ENCODE peak calls at places on chromosomes 11 and 22, in ten cellular contexts. V is mammary epithelial cell; U is heart right ventricle; D is effector memory CD4-positive, alpha-beta T cell; Q is body of pancreas; T is ovary; A is IMR-90; P is PC-3; C is prostate gland; F is stomach. B is an unnamed sample.

GRCh38 chr11:86152006-86152862 is 83.3 kb upstream of the PICALM start:
- DNase-seq in V (peak; percentile 98), U (no peak), D (no peak), Q (peak; percentile 18), T (no peak), A (peak; percentile 53), P (peak; percentile 22), C (no peak), F (no peak), B (no peak)

GRCh38 chr11:69388661-69389060 is 92.8 kb upstream of the LINC01488 start:
- DNase-seq in V (peak; percentile 53), U (no peak), D (no peak), Q (no peak), T (no peak), A (no peak), P (peak; percentile 84), C (no peak), F (no peak), B (no peak)

GRCh38 chr22:35684270-35684700 is 33.4 kb upstream of the APOL5 start:
- DNase-seq in V (no peak), U (peak; percentile 28), D (no peak), Q (peak; percentile 25), T (no peak), A (peak; percentile 38), P (no peak), C (no peak), F (no peak), B (no peak)

GRCh38 chr11:113281052-113281725 is 33.2 kb upstream of the TTC12 start:
- DNase-seq in V (peak; percentile 19), U (no peak), D (no peak), Q (no peak), T (no peak), A (no peak), P (no peak), C (no peak), F (no peak), B (no peak)

GRCh38 chr22:31346255-31346732 is at the start of gene PATZ1:
- DNase-seq in V (peak; percentile 39), U (peak; percentile 87), D (peak; percentile 77), Q (peak; percentile 74), T (peak; percentile 87), A (peak; percentile 72), P (peak; percentile 70), C (peak; percentile 62), F (peak; percentile 68), B (no peak)

GRCh38 chr22:21933413-21933812 is 19.2 kb downstream of the PPM1F start:
- DNase-seq in V (no peak), U (no peak), D (no peak), Q (no peak), T (no peak), A (no peak), P (no peak), C (no peak), F (no peak), B (no peak)

GRCh38 chr11:82906236-82906635 is 4.7 kb downstream of the DDIAS start:
- DNase-seq in V (peak; percentile 6), U (no peak), D (no peak), Q (no peak), T (no peak), A (peak; percentile 43), P (peak; percentile 64), C (no peak), F (no peak), B (no peak)

GRCh38 chr11:82889133-82890001 is 10.9 kb downstream of the PRCP start:
- DNase-seq in V (no peak), U (no peak), D (no peak), Q (no peak), T (no peak), A (peak; percentile 7), P (peak; percentile 46), C (no peak), F (no peak), B (no peak)

GRCh38 chr11:124867700-124868099 is 2.5 kb downstream of the ROBO3 start:
- DNase-seq in V (no peak), U (no peak), D (no peak), Q (peak; percentile 24), T (no peak), A (peak; percentile 32), P (peak; percentile 64), C (no peak), F (no peak), B (no peak)

GRCh38 chr11:79095424-79095823 is 345.4 kb downstream of the TENM4 start:
- DNase-seq in V (no peak), U (no peak), D (no peak), Q (no peak), T (no peak), A (no peak), P (no peak), C (no peak), F (no peak), B (peak; percentile 55)

GRCh38 chr11:9180784-9181183 is 84.4 kb downstream of the DENND5A start:
- DNase-seq in V (peak; percentile 41), U (no peak), D (no peak), Q (no peak), T (no peak), A (peak; percentile 72), P (no peak), C (no peak), F (no peak), B (no peak)

DNA sequence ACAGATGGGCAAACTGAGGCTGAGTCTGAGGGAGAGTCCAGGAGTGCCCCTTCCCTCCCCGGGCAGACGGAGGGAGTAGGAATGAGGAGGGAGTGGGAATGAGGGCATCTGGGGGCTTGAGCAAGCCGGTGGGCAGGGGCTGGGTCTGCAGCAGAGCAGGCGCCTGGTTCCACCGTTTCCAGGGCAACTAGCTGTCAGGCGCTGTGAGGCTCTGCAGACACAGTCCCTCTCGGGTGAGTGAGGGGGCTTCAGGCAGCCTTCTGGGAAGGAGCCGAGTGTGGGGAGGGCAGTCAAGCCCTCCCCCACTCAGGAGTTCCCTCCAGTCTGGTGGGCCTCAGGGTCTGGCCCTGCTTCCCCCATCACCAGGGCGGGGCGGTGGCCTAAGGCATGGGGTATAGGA is 19.0 kb downstream of the TMEM258 start:
- DNase-seq in V (no peak), U (no peak), D (no peak), Q (no peak), T (no peak), A (no peak), P (no peak), C (no peak), F (no peak), B (no peak)
- H3K4me1 ChIP-seq in V (peaks cover 5% of the 10 kb centered on the region), U (no peaks in the 10 kb centered on the region), D (peaks cover 25% of the 10 kb centered on the region), Q (peaks cover 50% of the 10 kb centered on the region), T (peaks cover 10% of the 10 kb centered on the region), A (peaks cover 10% of the 10 kb centered on the region), P (no peaks in the 10 kb centered on the region), C (no peaks in the 10 kb centered on the region), F (peaks cover 81% of the 10 kb centered on the region), B (no peaks in the 10 kb centered on the region)

DNA sequence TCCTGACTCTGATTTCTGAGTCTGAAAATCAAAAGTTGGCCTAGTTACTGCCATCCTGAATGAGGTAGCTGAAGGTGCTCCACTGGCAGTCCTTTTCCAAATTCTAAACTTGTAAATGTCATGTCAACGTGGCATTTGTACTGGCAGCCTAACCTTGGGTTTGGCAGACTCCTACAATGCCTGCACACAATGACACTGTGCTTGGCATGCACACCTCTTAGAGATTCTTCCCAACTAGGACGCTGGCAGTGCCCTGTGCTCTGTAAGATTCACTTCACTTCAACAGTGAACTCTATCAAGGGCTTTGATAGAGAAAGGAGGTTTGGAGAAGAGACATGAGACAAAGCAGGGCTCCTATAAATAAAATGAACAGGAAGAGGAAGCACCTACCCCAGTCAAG is 21.9 kb upstream of the PPP2R1B start:
- DNase-seq in V (no peak), U (peak; percentile 77), D (no peak), Q (no peak), T (no peak), A (no peak), P (no peak), C (peak; percentile 81), F (no peak), B (no peak)
- H3K27ac ChIP-seq in V (no peak overlapping the region), U (peak overlapping the region; percentile 65), D (no peak overlapping the region), Q (no peak overlapping the region), T (no peak overlapping the region), A (no peak overlapping the region), P (no peak overlapping the region), C (no peak overlapping the region), F (no peak overlapping the region), B (no peak overlapping the region)

DNA sequence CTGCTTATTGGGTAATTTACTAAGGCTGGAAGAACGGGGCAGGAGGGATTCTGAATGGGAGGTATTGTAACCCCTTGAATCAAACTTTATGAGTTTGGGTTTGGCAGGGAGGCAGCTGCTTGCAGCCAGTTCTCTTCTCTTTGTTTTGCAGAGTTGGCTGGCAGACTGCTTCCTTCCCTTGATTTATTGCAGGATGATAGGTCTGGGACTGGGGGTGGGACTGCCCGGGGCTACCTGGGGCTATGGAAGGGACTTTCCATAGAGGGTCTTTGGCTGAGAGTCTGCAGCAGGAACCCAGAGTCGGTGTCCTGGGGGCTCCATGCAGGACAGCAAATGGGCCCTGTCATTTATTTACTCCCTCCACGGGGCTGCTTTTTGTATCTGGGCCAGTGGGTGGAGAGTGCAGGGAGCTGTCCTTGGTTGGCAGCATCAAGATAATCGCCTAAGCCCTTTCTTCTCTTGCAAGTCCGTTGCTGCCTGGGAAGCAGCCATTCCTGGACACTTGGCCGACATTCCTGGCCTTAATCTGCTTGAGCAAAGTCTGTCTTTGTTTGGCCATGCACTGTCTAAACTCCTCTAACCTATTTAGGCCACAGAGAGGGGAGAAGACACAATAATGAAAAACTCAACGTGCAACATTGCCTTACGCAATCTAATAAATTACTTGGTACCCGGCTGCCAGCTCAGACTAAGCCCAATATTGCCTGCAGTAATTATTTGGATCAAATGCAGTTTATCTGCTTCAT is 189.0 kb downstream of the ST3GAL4 start:
- DNase-seq in V (peak; percentile 2), U (no peak), D (no peak), Q (peak; percentile 17), T (no peak), A (peak; percentile 57), P (peak; percentile 28), C (peak; percentile 88), F (no peak), B (no peak)
- H3K4me1 ChIP-seq in V (peaks cover 8% of the 10 kb centered on the region), U (no peaks in the 10 kb centered on the region), D (no peaks in the 10 kb centered on the region), Q (peaks cover 25% of the 10 kb centered on the region), T (peaks cover 8% of the 10 kb centered on the region), A (peaks cover 3% of the 10 kb centered on the region), P (no peaks in the 10 kb centered on the region), C (peaks cover 10% of the 10 kb centered on the region), F (no peaks in the 10 kb centered on the region), B (no peaks in the 10 kb centered on the region)

DNA sequence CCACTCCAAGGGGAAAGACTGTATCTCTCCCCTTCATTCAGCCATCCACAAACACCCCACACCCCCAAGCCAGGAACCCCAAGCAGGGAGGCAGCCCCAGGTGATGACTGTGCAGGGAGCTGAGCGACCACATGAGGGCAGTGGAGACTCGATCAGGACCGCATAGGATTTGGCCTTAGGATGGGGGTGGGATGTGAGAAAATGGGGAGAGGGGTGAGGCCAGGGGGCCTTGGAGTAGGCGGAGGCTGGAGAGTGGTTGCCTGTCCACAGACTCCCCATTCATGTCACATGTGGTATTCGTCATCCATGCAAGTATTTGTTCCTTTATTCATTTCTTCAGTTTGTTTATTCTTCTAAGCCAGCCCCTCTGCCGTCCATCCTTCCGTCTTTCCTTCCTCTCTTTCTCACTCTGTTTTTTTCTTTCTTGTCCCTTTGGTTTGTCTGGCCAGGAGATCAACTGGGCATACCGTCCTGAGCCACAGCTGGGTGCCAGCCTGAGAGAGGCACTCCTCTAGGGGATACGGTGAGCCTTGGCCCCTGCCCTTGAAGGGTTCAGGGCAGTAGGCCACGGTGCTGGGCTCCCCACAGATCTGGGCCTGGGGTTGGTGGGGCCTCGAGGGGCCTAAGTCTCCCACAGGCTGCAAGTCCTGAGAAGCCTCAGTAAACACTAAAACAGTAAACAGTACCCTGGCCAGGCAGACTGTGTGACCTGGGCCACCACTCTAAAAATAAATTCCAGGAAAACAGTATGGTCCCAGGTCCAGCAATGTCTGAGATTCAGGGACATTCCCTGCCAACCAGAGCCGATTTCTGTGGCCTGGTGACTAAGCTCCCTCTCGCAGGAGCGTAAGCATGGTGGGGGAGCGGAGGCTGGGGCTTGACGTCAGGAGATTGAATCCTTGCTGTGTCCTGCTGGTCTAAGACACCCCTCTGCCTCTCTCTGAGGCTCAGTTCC is 2.5 kb upstream of the RHOD start:
- DNase-seq in V (peak; percentile 57), U (peak; percentile 34), D (no peak), Q (peak; percentile 77), T (peak; percentile 68), A (peak; percentile 91), P (peak; percentile 72), C (peak; percentile 42), F (peak; percentile 63), B (peak; percentile 85)
- H3K27ac ChIP-seq in V (peak overlapping the region; percentile 99), U (peak overlapping the region; percentile 75), D (no peak overlapping the region), Q (peak overlapping the region; percentile 68), T (no peak overlapping the region), A (peak overlapping the region; percentile 55), P (peak overlapping the region; percentile 98), C (no peak overlapping the region), F (peak overlapping the region; percentile 13), B (peak overlapping the region; percentile 92)

B was measured in aorta.